ENCODE peak calls at places on chromosomes 2 and 18, in six cellular contexts. One of them, this sample, is unnamed.

GRCh38 chr2:42089340-42089925 is 41.6 kb downstream of the PKDCC start:
- DNase-seq in activated CD8-positive, alpha-beta T cell treated with anti-CD3 and anti-CD28 coated beads, Interleukin-2, amount 10 ng/mL, durations not matched to agents 7 days and 5 days: peak
- DNase-seq in fibroblast of lung: peak
- DNase-seq in iPS DF 19.7: no peak
- DNase-seq in HFFc6: peak
- DNase-seq in stomach: peak
- DNase-seq in this sample: peak

GRCh38 chr18:43705850-43706249 is 428.6 kb upstream of the SYT4 start:
- DNase-seq in activated CD8-positive, alpha-beta T cell treated with anti-CD3 and anti-CD28 coated beads, Interleukin-2, amount 10 ng/mL, durations not matched to agents 7 days and 5 days: no peak
- DNase-seq in fibroblast of lung: no peak
- DNase-seq in iPS DF 19.7: no peak
- DNase-seq in HFFc6: no peak
- DNase-seq in stomach: no peak
- DNase-seq in this sample: no peak

GRCh38 chr2:64704996-64705395 is 51.3 kb upstream of the SERTAD2 start:
- DNase-seq in activated CD8-positive, alpha-beta T cell treated with anti-CD3 and anti-CD28 coated beads, Interleukin-2, amount 10 ng/mL, durations not matched to agents 7 days and 5 days: no peak
- DNase-seq in fibroblast of lung: no peak
- DNase-seq in iPS DF 19.7: no peak
- DNase-seq in HFFc6: no peak
- DNase-seq in stomach: no peak
- DNase-seq in this sample: no peak

GRCh38 chr2:99822487-99823218 is 319.7 kb downstream of the AFF3 start:
- DNase-seq in activated CD8-positive, alpha-beta T cell treated with anti-CD3 and anti-CD28 coated beads, Interleukin-2, amount 10 ng/mL, durations not matched to agents 7 days and 5 days: no peak
- DNase-seq in fibroblast of lung: peak
- DNase-seq in iPS DF 19.7: no peak
- DNase-seq in HFFc6: no peak
- DNase-seq in stomach: no peak
- DNase-seq in this sample: no peak

GRCh38 chr2:106996136-106996769 is 110.3 kb upstream of the ST6GAL2 start:
- DNase-seq in activated CD8-positive, alpha-beta T cell treated with anti-CD3 and anti-CD28 coated beads, Interleukin-2, amount 10 ng/mL, durations not matched to agents 7 days and 5 days: no peak
- DNase-seq in fibroblast of lung: no peak
- DNase-seq in iPS DF 19.7: no peak
- DNase-seq in HFFc6: no peak
- DNase-seq in stomach: no peak
- DNase-seq in this sample: no peak

GRCh38 chr2:146821836-146822316 is 1023.0 kb upstream of the ACVR2A start:
- DNase-seq in activated CD8-positive, alpha-beta T cell treated with anti-CD3 and anti-CD28 coated beads, Interleukin-2, amount 10 ng/mL, durations not matched to agents 7 days and 5 days: no peak
- DNase-seq in fibroblast of lung: peak
- DNase-seq in iPS DF 19.7: no peak
- DNase-seq in HFFc6: no peak
- DNase-seq in stomach: no peak
- DNase-seq in this sample: peak

GRCh38 chr18:56196495-56197225 is 441.7 kb downstream of the TXNL1 start:
- DNase-seq in activated CD8-positive, alpha-beta T cell treated with anti-CD3 and anti-CD28 coated beads, Interleukin-2, amount 10 ng/mL, durations not matched to agents 7 days and 5 days: no peak
- DNase-seq in fibroblast of lung: peak
- DNase-seq in iPS DF 19.7: no peak
- DNase-seq in HFFc6: peak
- DNase-seq in stomach: no peak
- DNase-seq in this sample: no peak

GRCh38 chr18:34990571-34990970 is 50.6 kb upstream of the MAPRE2 start:
- DNase-seq in activated CD8-positive, alpha-beta T cell treated with anti-CD3 and anti-CD28 coated beads, Interleukin-2, amount 10 ng/mL, durations not matched to agents 7 days and 5 days: no peak
- DNase-seq in fibroblast of lung: peak
- DNase-seq in iPS DF 19.7: no peak
- DNase-seq in HFFc6: peak
- DNase-seq in stomach: no peak
- DNase-seq in this sample: peak

GRCh38 chr2:74052732-74053712 is 68.3 kb downstream of the TET3 start:
- DNase-seq in activated CD8-positive, alpha-beta T cell treated with anti-CD3 and anti-CD28 coated beads, Interleukin-2, amount 10 ng/mL, durations not matched to agents 7 days and 5 days: peak
- DNase-seq in fibroblast of lung: peak
- DNase-seq in iPS DF 19.7: no peak
- DNase-seq in HFFc6: no peak
- DNase-seq in stomach: no peak
- DNase-seq in this sample: no peak